ENCODE peak calls at places on chromosome 14, in nine cellular contexts. C, X, T, B, E, S, Q, N and A are unnamed samples.

GRCh38 chr14:101235042-101235871 is 326.0 kb upstream of the DIO3 start:
- DNase-seq in B (peak; percentile 59), S (peak; percentile 75), T (peak; percentile 42), C (peak; percentile 21), N (peak; percentile 45), E (peak; percentile 4), X (peak; percentile 41), Q (peak; percentile 83), A (peak; percentile 14)

GRCh38 chr14:96055065-96055752 is 16.0 kb downstream of the C14orf132 start:
- DNase-seq in E (no peak), S (no peak), N (no peak), X (peak; percentile 38), B (no peak), Q (no peak), C (no peak), T (no peak), A (no peak)

GRCh38 chr14:22973217-22974032 is 8.9 kb downstream of the AJUBA start:
- DNase-seq in Q (peak; percentile 74), S (peak; percentile 78), B (peak; percentile 75), X (peak; percentile 78), C (peak; percentile 45), T (peak; percentile 81), N (no peak), E (no peak), A (peak; percentile 79)

GRCh38 chr14:23097786-23098185 is 2.5 kb downstream of the C14orf119 start:
- DNase-seq in T (no peak), E (no peak), B (peak; percentile 40), C (no peak), S (no peak), Q (no peak), N (no peak), X (no peak), A (no peak)

GRCh38 chr14:80850197-80850814 is 91.2 kb downstream of the CEP128 start:
- DNase-seq in E (no peak), B (peak; percentile 35), N (no peak), Q (peak; percentile 41), X (peak; percentile 76), C (no peak), T (peak; percentile 67), S (no peak), A (peak; percentile 79)

GRCh38 chr14:29310210-29310609 is 543.6 kb downstream of the FOXG1 start:
- DNase-seq in E (no peak), Q (no peak), X (no peak), B (no peak), S (no peak), C (no peak), N (no peak), T (no peak), A (no peak)

GRCh38 chr14:67694791-67695393 is 672 bp downstream of the RDH11 start:
- DNase-seq in Q (peak; percentile 92), E (peak; percentile 93), C (peak; percentile 51), S (peak; percentile 91), T (peak; percentile 91), B (peak; percentile 88), X (peak; percentile 92), N (peak; percentile 38), A (peak; percentile 87)

GRCh38 chr14:52767058-52767833 is 24.2 kb downstream of the GNPNAT1 start:
- DNase-seq in S (no peak), Q (no peak), T (no peak), N (no peak), E (no peak), B (no peak), C (no peak), X (no peak), A (no peak)

GRCh38 chr14:72974661-72975060 is 48.4 kb downstream of the DCAF4 start:
- DNase-seq in Q (no peak), T (no peak), B (no peak), E (no peak), X (no peak), S (no peak), C (no peak), N (no peak), A (no peak)

GRCh38 chr14:73591690-73592448 is at the start of gene ACOT4:
- DNase-seq in B (no peak), X (peak; percentile 15), S (peak; percentile 50), E (no peak), T (peak; percentile 31), N (no peak), C (no peak), Q (peak; percentile 63), A (peak; percentile 23)

GRCh38 chr14:31380106-31380505 is 40.2 kb downstream of the HEATR5A start:
- DNase-seq in B (no peak), E (no peak), C (no peak), Q (no peak), T (peak; percentile 40), N (no peak), S (no peak), X (no peak), A (peak; percentile 16)

GRCh38 chr14:23665302-23666016 is 29.3 kb downstream of the DHRS2 start:
- DNase-seq in B (no peak), T (no peak), Q (no peak), E (no peak), C (no peak), X (no peak), N (no peak), S (no peak), A (no peak)

GRCh38 chr14:60165547-60165876 is 314 bp upstream of the DHRS7 start:
- DNase-seq in T (no peak), S (no peak), X (no peak), E (no peak), Q (no peak), B (no peak), N (no peak), C (no peak), A (no peak)

GRCh38 chr14:60164404-60164716 is 838 bp downstream of the DHRS7 start:
- DNase-seq in B (no peak), N (no peak), X (no peak), Q (no peak), E (no peak), C (no peak), S (no peak), T (no peak), A (peak; percentile 64)

GRCh38 chr14:60163741-60164140 is 1.5 kb downstream of the DHRS7 start:
- DNase-seq in T (no peak), Q (no peak), B (no peak), C (no peak), X (no peak), E (no peak), S (no peak), N (no peak), A (no peak)

GRCh38 chr14:60166144-60166543 is 946 bp upstream of the DHRS7 start:
- DNase-seq in B (no peak), N (no peak), S (no peak), X (no peak), T (no peak), E (no peak), C (no peak), Q (no peak), A (no peak)

GRCh38 chr14:60164717-60165546 is at the start of gene DHRS7:
- DNase-seq in E (peak; percentile 29), N (peak; percentile 91), T (peak; percentile 78), C (peak; percentile 68), Q (peak; percentile 93), X (peak; percentile 76), S (peak; percentile 82), B (peak; percentile 82), A (peak; percentile 70)
- TF ChIP-seq CTCF in E (peak; percentile 13), N (peak; percentile 66), T (peak; percentile 30), C (no peak), Q (peak; percentile 59), X (peak; percentile 24), S (no peak), B (peak; percentile 60), A (peak; percentile 49)

DNA sequence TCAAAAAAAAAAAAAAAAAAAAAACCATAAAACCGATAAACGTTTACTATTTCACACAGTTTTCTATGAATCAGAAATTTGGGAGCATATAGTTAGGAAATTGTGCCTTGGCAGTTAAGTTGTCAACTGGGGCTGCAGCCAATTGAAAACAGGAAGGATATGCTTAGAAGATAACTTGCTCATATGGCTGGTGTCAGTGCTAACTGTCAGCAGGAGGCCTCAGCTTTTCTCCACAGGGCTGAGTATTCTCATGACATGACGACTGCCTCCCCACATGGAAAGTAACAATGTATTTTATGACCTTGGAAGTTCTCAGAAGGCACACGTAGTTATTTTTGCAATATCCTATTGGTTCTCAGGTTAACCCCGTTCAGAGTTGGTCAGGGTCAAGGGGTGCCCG is 29.6 kb upstream of the OR5AU1 start:
- DNase-seq in X (no peak), N (no peak), T (peak; percentile 77), Q (no peak), C (no peak), E (no peak), S (no peak), B (peak; percentile 40), A (no peak)
- H3K4me3 ChIP-seq in X (no peak overlapping the region), N (no peak overlapping the region), T (no peak overlapping the region), Q (no peak overlapping the region), C (no peak overlapping the region), E (no peak overlapping the region), S (no peak overlapping the region), B (no peak overlapping the region), A (no peak overlapping the region)

DNA sequence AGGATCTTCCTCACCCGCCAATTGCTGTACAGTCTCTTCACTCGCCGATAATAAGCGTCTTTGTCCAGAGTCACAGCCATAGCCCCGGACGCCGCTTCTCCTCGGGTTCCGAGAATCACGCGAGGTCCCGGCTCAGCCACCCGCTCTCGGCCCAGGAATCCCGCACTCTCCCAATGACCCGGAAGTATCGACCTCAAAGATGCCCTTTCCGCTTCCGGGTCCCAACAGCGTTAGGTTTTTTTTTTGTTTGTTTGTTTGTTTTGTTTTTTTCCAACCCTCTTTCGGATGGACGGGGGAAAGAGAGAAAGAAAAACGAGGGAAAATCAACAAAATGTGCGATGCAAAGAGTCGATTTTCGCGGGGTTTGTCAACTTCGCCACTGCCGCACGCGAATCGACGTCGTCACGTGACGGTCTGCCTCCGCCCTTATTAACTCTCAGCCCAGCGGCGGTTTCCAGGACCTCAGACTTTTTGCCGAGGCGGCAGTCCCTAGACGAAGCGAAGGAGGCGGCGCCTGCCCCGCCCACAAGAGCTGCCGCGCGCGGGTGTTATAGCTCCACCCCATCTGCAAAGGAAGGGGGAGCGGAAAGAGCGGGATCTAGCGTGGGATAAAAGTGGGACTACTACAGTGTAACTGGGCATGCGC is at the start of gene SUPT16H:
- DNase-seq in C (peak; percentile 97), E (peak; percentile 77), X (peak; percentile 95), Q (peak; percentile 98), B (peak; percentile 96), N (peak; percentile 98), T (peak; percentile 98), S (peak; percentile 97), A (peak; percentile 95)
- TF ChIP-seq CTCF in C (no peak), E (no peak), X (no peak), Q (no peak), B (no peak), N (no peak), T (no peak), S (no peak), A (no peak)

DNA sequence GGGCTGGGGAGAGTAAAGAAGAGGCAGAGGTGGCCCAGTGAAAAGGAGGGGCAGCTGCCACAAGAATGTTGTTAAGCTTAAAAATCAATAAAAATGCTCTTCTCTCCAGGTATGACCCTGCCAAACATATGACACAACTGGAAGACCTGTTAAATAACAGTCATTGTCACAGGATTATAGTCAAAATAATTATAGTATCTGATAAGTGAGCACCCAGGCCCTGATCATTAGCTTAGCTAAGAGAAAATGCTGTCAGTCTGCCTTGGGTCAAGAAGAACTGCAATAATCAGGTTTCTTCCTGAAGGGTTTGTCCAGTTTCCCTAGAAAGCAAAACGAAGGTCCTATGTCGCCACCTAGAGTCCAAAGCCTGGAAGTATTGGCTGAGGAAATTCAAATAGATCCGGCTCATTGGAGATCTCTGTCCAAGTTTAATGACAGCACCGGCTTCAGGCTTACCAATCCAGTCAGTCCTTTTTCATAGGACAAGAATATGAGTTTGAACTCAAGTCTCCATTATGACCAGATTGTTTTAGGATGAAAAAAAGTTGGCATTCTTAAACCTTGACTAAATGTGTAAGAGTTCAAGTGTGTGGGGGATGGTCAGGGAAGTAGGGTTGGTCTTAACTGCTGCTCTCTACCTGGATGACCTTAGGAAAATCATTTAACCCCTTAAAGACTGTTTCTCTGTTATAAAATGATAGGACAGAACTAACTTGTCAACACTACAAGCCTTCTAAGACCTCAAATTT is 22.5 kb upstream of the NKX2-8 start:
- DNase-seq in C (peak; percentile 47), Q (peak; percentile 83), B (peak; percentile 73), N (no peak), S (peak; percentile 69), T (peak; percentile 78), E (peak; percentile 23), X (peak; percentile 75), A (peak; percentile 79)
- H3K4me3 ChIP-seq in C (no peak overlapping the region), Q (no peak overlapping the region), B (no peak overlapping the region), N (no peak overlapping the region), S (no peak overlapping the region), T (no peak overlapping the region), E (no peak overlapping the region), X (no peak overlapping the region), A (no peak overlapping the region)